ENCODE peak calls at places on chromosomes 5 and 9, in nine cellular contexts. One of them, this sample, is unnamed.
A peak's percentile ranks its signal among the peaks of the same experiment; 100 is the strongest.

GRCh38 chr5:4226565-4226964 is 630.9 kb downstream of the IRX1 start:
- DNase-seq in stomach: no peak
- DNase-seq in Panc1: no peak
- DNase-seq in GM12891: no peak
- DNase-seq in HCT116: no peak
- DNase-seq in GM23338: no peak
- DNase-seq in GM12892: no peak
- DNase-seq in transverse colon: no peak
- DNase-seq in breast epithelium: no peak
- DNase-seq in this sample: no peak

GRCh38 chr9:36188212-36188611 is 2.5 kb upstream of the CLTA start:
- DNase-seq in Panc1: no peak
- DNase-seq in GM12892: no peak
- DNase-seq in stomach: no peak
- DNase-seq in transverse colon: no peak
- DNase-seq in breast epithelium: no peak
- DNase-seq in HCT116: no peak
- DNase-seq in GM23338: no peak
- DNase-seq in GM12891: no peak
- DNase-seq in this sample: no peak

GRCh38 chr5:88727705-88728313 is 155.2 kb downstream of the MEF2C start:
- DNase-seq in GM12891: no peak
- DNase-seq in transverse colon: no peak
- DNase-seq in HCT116: peak; percentile 15
- DNase-seq in Panc1: no peak
- DNase-seq in GM23338: peak; percentile 62
- DNase-seq in stomach: no peak
- DNase-seq in GM12892: no peak
- DNase-seq in breast epithelium: no peak
- DNase-seq in this sample: no peak

GRCh38 chr9:130311774-130312140 is 46.2 kb downstream of the HMCN2 start:
- DNase-seq in GM12892: no peak
- DNase-seq in GM12891: no peak
- DNase-seq in HCT116: no peak
- DNase-seq in stomach: no peak
- DNase-seq in Panc1: no peak
- DNase-seq in GM23338: no peak
- DNase-seq in transverse colon: no peak
- DNase-seq in breast epithelium: no peak
- DNase-seq in this sample: no peak

GRCh38 chr5:110506378-110506777 is 220.1 kb downstream of the TMEM232 start:
- DNase-seq in GM12891: no peak
- DNase-seq in Panc1: no peak
- DNase-seq in transverse colon: no peak
- DNase-seq in HCT116: no peak
- DNase-seq in GM23338: no peak
- DNase-seq in GM12892: no peak
- DNase-seq in stomach: no peak
- DNase-seq in breast epithelium: no peak
- DNase-seq in this sample: no peak

GRCh38 chr9:125409637-125410521 is 148.3 kb downstream of the GAPVD1 start:
- DNase-seq in Panc1: peak; percentile 88
- DNase-seq in stomach: no peak
- DNase-seq in transverse colon: no peak
- DNase-seq in GM12891: peak; percentile 87
- DNase-seq in HCT116: peak; percentile 98
- DNase-seq in GM12892: no peak
- DNase-seq in breast epithelium: no peak
- DNase-seq in GM23338: peak; percentile 74
- DNase-seq in this sample: no peak

GRCh38 chr9:138073808-138074207 is 196.2 kb downstream of the CACNA1B start:
- DNase-seq in HCT116: no peak
- DNase-seq in breast epithelium: peak; percentile 5
- DNase-seq in GM23338: no peak
- DNase-seq in GM12891: no peak
- DNase-seq in GM12892: no peak
- DNase-seq in transverse colon: no peak
- DNase-seq in stomach: peak; percentile 16
- DNase-seq in Panc1: no peak
- DNase-seq in this sample: no peak

GRCh38 chr9:85515021-85515420 is 226.7 kb downstream of the AGTPBP1 start:
- DNase-seq in breast epithelium: no peak
- DNase-seq in transverse colon: no peak
- DNase-seq in HCT116: peak; percentile 22
- DNase-seq in Panc1: no peak
- DNase-seq in stomach: no peak
- DNase-seq in GM12892: no peak
- DNase-seq in GM23338: no peak
- DNase-seq in GM12891: no peak
- DNase-seq in this sample: peak; percentile 12

GRCh38 chr9:7216004-7216821 is 458.4 kb downstream of the KDM4C start:
- DNase-seq in GM23338: no peak
- DNase-seq in transverse colon: no peak
- DNase-seq in breast epithelium: no peak
- DNase-seq in HCT116: no peak
- DNase-seq in GM12892: no peak
- DNase-seq in GM12891: no peak
- DNase-seq in stomach: no peak
- DNase-seq in Panc1: no peak
- DNase-seq in this sample: no peak

GRCh38 chr5:179802950-179803562 is 3.6 kb downstream of the MGAT4B start:
- DNase-seq in breast epithelium: no peak
- DNase-seq in GM12891: no peak
- DNase-seq in GM23338: peak; percentile 61
- DNase-seq in GM12892: no peak
- DNase-seq in HCT116: no peak
- DNase-seq in stomach: no peak
- DNase-seq in Panc1: no peak
- DNase-seq in transverse colon: no peak
- DNase-seq in this sample: no peak

GRCh38 chr5:179802207-179802883 is 4.3 kb downstream of the MGAT4B start:
- DNase-seq in HCT116: no peak
- DNase-seq in Panc1: no peak
- DNase-seq in stomach: no peak
- DNase-seq in transverse colon: no peak
- DNase-seq in GM12892: no peak
- DNase-seq in breast epithelium: no peak
- DNase-seq in GM23338: no peak
- DNase-seq in GM12891: no peak
- DNase-seq in this sample: no peak

GRCh38 chr5:179805070-179805528 is 1.6 kb downstream of the MGAT4B start:
- DNase-seq in GM23338: no peak
- DNase-seq in breast epithelium: no peak
- DNase-seq in Panc1: no peak
- DNase-seq in stomach: peak; percentile 63
- DNase-seq in GM12892: no peak
- DNase-seq in HCT116: no peak
- DNase-seq in transverse colon: peak; percentile 87
- DNase-seq in GM12891: no peak
- DNase-seq in this sample: no peak

GRCh38 chr5:179804599-179804947 is 2.1 kb downstream of the MGAT4B start:
- DNase-seq in Panc1: no peak
- DNase-seq in GM12891: no peak
- DNase-seq in HCT116: no peak
- DNase-seq in breast epithelium: no peak
- DNase-seq in GM23338: no peak
- DNase-seq in stomach: no peak
- DNase-seq in transverse colon: no peak
- DNase-seq in GM12892: no peak
- DNase-seq in this sample: no peak

GRCh38 chr5:179803651-179804598 is 2.7 kb downstream of the MGAT4B start:
- DNase-seq in Panc1: no peak
- DNase-seq in transverse colon: no peak
- DNase-seq in HCT116: no peak
- DNase-seq in GM12892: no peak
- DNase-seq in GM12891: no peak
- DNase-seq in breast epithelium: no peak
- DNase-seq in GM23338: no peak
- DNase-seq in stomach: no peak
- DNase-seq in this sample: peak; percentile 58
- TF ChIP-seq POLR2AphosphoS5 in Panc1: no peak
- TF ChIP-seq POLR2AphosphoS5 in transverse colon: no peak
- TF ChIP-seq POLR2AphosphoS5 in HCT116: no peak
- TF ChIP-seq POLR2AphosphoS5 in GM12892: no peak
- TF ChIP-seq POLR2AphosphoS5 in GM12891: no peak
- TF ChIP-seq POLR2AphosphoS5 in breast epithelium: no peak
- TF ChIP-seq POLR2AphosphoS5 in GM23338: no peak
- TF ChIP-seq POLR2AphosphoS5 in stomach: no peak
- TF ChIP-seq POLR2AphosphoS5 in this sample: no peak

DNA sequence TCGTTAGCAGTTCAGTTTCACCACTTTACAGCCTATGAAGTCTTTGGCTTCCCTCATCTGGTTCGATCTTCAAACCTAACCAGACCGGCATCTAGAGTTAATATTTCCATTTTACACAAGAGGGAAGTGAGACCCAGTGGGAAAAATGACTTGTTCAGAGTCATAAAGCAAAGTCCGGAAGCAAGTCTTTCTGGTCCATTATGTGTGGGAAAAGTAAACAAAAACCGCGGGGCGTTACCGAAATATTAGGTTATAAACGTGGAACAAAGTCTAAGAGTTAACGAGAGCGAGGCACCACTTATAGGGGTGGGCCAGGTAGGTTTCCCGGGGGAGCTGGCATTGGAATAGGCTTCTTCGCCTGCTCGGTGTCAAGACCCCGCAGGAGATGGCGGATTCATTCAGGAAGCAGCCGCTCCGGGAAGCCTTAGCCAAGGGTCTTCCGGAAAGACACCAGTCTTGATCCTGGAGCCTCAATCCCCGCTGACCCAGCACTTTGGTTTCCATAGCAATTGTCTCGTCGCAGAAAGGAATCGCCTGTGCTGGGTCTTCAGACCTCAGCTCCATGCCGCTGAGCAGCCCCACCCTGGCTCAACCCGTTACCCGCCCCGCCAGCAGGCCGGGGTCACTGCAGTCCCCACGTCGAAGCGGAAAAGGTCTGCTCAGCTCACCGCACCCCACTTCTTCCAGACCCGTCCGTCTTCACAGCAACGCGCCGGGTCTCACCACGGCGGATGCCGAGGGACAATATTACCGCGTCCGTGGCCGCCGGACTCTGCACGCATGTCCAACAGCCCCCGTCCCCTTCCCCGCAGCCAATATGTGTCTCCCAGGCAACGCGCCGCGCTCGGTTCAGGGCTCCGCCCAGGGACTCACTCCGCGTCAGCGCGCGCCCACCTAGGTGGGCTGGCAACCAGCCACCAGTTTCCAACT is at the start of gene C5orf52:
- DNase-seq in transverse colon: peak; percentile 82
- DNase-seq in breast epithelium: no peak
- DNase-seq in GM12891: peak; percentile 48
- DNase-seq in Panc1: no peak
- DNase-seq in GM12892: peak; percentile 45
- DNase-seq in HCT116: no peak
- DNase-seq in stomach: no peak
- DNase-seq in GM23338: peak; percentile 69
- DNase-seq in this sample: peak; percentile 86
- TF ChIP-seq POLR2AphosphoS5 in transverse colon: peak; percentile 71
- TF ChIP-seq POLR2AphosphoS5 in breast epithelium: no peak
- TF ChIP-seq POLR2AphosphoS5 in GM12891: no peak
- TF ChIP-seq POLR2AphosphoS5 in Panc1: no peak
- TF ChIP-seq POLR2AphosphoS5 in GM12892: no peak
- TF ChIP-seq POLR2AphosphoS5 in HCT116: no peak
- TF ChIP-seq POLR2AphosphoS5 in stomach: no peak
- TF ChIP-seq POLR2AphosphoS5 in GM23338: no peak
- TF ChIP-seq POLR2AphosphoS5 in this sample: no peak

GRCh38 chr5:42583322-42583721 is 160.1 kb downstream of the GHR start:
- DNase-seq in Panc1: peak; percentile 35
- DNase-seq in GM23338: peak; percentile 86
- DNase-seq in HCT116: peak; percentile 37
- DNase-seq in stomach: peak; percentile 43
- DNase-seq in GM12892: peak; percentile 29
- DNase-seq in GM12891: peak; percentile 42
- DNase-seq in breast epithelium: peak; percentile 79
- DNase-seq in transverse colon: peak; percentile 47
- DNase-seq in this sample: no peak
- TF ChIP-seq POLR2AphosphoS5 in Panc1: no peak
- TF ChIP-seq POLR2AphosphoS5 in GM23338: no peak
- TF ChIP-seq POLR2AphosphoS5 in HCT116: no peak
- TF ChIP-seq POLR2AphosphoS5 in stomach: peak; percentile 12
- TF ChIP-seq POLR2AphosphoS5 in GM12892: no peak
- TF ChIP-seq POLR2AphosphoS5 in GM12891: no peak
- TF ChIP-seq POLR2AphosphoS5 in breast epithelium: no peak
- TF ChIP-seq POLR2AphosphoS5 in transverse colon: no peak
- TF ChIP-seq POLR2AphosphoS5 in this sample: no peak

GRCh38 chr5:103582364-103582763 is 19.8 kb upstream of the NUDT12 start:
- DNase-seq in GM23338: peak; percentile 74
- DNase-seq in GM12892: no peak
- DNase-seq in breast epithelium: no peak
- DNase-seq in stomach: no peak
- DNase-seq in HCT116: peak; percentile 53
- DNase-seq in Panc1: no peak
- DNase-seq in transverse colon: peak; percentile 20
- DNase-seq in GM12891: no peak
- DNase-seq in this sample: no peak
- TF ChIP-seq POLR2AphosphoS5 in GM23338: no peak
- TF ChIP-seq POLR2AphosphoS5 in GM12892: no peak
- TF ChIP-seq POLR2AphosphoS5 in breast epithelium: no peak
- TF ChIP-seq POLR2AphosphoS5 in stomach: no peak
- TF ChIP-seq POLR2AphosphoS5 in HCT116: no peak
- TF ChIP-seq POLR2AphosphoS5 in Panc1: no peak
- TF ChIP-seq POLR2AphosphoS5 in transverse colon: no peak
- TF ChIP-seq POLR2AphosphoS5 in GM12891: no peak
- TF ChIP-seq POLR2AphosphoS5 in this sample: no peak

This sample was measured in upper lobe of left lung.